ENCODE peak calls at places on chromosomes 11 and 22, in ten cellular contexts. U is colonic mucosa, H is heart right ventricle, K is body of pancreas, S is upper lobe of right lung, Y is psoas muscle, V is MM.1S, E is right cardiac atrium, L is fibroblast of lung, M is tibial nerve. O is an unnamed sample. For H3K4me1, the result is how much of the 10 kb centered on the place peaks cover.

GRCh38 chr11:64744544-64745218 is 739 bp upstream of the RASGRP2 start:
- DNase-seq in U (no peak), E (peak), V (no peak), H (no peak), L (no peak), K (no peak), S (no peak), M (no peak), Y (peak), O (no peak)

GRCh38 chr11:117933930-117934329 is 4.7 kb upstream of the TMPRSS13 start:
- DNase-seq in S (no peak), M (no peak), H (no peak), V (no peak), K (no peak), E (no peak), L (no peak), Y (no peak), U (no peak), O (no peak)

GRCh38 chr11:75668508-75669297 is at the start of gene MAP6:
- DNase-seq in U (peak), E (peak), V (peak), L (peak), Y (peak), S (no peak), H (peak), K (peak), M (no peak), O (no peak)

GRCh38 chr11:46114378-46114777 is 6.9 kb downstream of the PHF21A start:
- DNase-seq in S (no peak), Y (no peak), M (no peak), U (no peak), E (no peak), V (no peak), H (no peak), L (no peak), K (no peak), O (no peak)

GRCh38 chr11:61954106-61955030 is 4.2 kb downstream of the BEST1 start:
- DNase-seq in H (no peak), M (no peak), E (no peak), S (peak), U (no peak), V (no peak), Y (no peak), L (peak), K (no peak), O (no peak)

GRCh38 chr22:45263790-45264269 is 20.9 kb upstream of the UPK3A start:
- DNase-seq in U (peak), S (peak), V (peak), L (peak), H (peak), E (peak), K (peak), M (peak), Y (peak), O (peak)

GRCh38 chr11:130047141-130047540 is 22.6 kb upstream of the APLP2 start:
- DNase-seq in Y (no peak), K (no peak), M (no peak), H (no peak), E (no peak), S (no peak), U (no peak), L (no peak), V (no peak), O (no peak)

GRCh38 chr22:45868586-45869443 is 108.1 kb downstream of the WNT7B start:
- DNase-seq in L (no peak), H (no peak), M (no peak), S (no peak), V (no peak), Y (no peak), K (no peak), E (no peak), U (peak), O (no peak)

GRCh38 chr22:28963362-28963761 is 80.0 kb downstream of the ZNRF3 start:
- DNase-seq in Y (no peak), S (no peak), E (no peak), K (no peak), L (no peak), V (no peak), U (no peak), H (no peak), M (no peak), O (no peak)

GRCh38 chr11:103703954-103704353 is 332.5 kb upstream of the DDI1 start:
- DNase-seq in Y (no peak), S (no peak), M (no peak), V (no peak), L (no peak), U (no peak), E (no peak), K (no peak), H (no peak), O (no peak)

GRCh38 chr11:30585892-30586250 is 282 bp downstream of the MPPED2 start:
- DNase-seq in L (no peak), K (peak), H (peak), V (no peak), U (peak), E (peak), S (peak), M (no peak), Y (peak), O (no peak)

GRCh38 chr11:64327993-64328392 is 10.1 kb downstream of the PRDX5 start:
- DNase-seq in U (peak), K (no peak), V (no peak), Y (no peak), S (no peak), L (no peak), H (no peak), M (no peak), E (no peak), O (no peak)

GRCh38 chr11:131748146-131749050 is 378.0 kb downstream of the NTM start:
- DNase-seq in U (peak), Y (peak), E (peak), V (peak), S (peak), M (peak), H (peak), L (peak), K (peak), O (peak)

GRCh38 chr11:125201525-125202121 is 37.1 kb downstream of the PKNOX2 start:
- DNase-seq in L (no peak), M (no peak), H (no peak), S (peak), U (no peak), K (peak), V (no peak), Y (peak), E (no peak), O (peak)

GRCh38 chr11:47504910-47505309 is 48.0 kb downstream of the CELF1 start:
- DNase-seq in U (no peak), H (no peak), M (no peak), S (no peak), V (no peak), Y (no peak), E (no peak), K (no peak), L (no peak), O (no peak)
- H3K4me1 ChIP-seq in U (under half), H (half or more), M (under half), S (under half), V (under half), Y (half or more), E (under half), K (under half), L (under half), O (half or more)

DNA sequence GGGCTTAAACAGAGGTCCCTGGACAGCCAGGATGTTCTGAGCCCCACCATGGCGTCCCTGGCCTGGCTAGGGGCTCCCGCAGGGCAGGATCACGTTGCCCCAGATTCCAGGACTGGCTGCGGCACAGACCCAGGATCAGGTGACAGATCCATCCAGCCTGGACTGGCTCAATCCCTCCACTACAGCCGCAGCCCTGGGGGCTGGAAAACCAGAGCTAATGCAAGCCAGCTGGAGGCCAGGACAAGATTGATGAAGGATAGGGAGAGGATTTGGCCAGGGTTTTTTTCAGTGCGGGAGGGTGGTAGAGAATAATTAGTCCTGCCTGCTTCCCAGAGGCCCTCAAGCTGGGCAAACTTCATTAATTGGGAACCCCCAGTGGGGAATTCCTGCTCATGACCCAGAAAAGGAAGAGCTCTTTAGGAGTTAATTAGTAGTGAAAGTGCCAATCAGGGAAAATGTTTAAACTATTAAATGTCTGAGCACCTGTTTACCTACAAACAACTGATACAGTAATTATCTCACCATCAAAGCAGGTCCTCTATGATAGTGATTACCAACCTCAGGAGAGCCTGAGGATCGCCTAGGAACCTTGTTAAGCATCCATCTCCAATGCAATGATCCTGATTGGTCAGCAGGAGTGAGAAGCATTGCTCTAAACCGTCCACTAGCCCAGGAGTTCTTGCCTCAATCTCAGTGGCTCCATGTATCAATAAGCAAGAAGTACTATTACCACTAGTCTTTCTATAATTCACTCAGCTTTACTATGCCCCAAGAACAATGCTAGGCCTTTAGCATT is 33.0 kb upstream of the MYOD1 start:
- DNase-seq in V (no peak), K (no peak), L (no peak), U (no peak), M (no peak), H (no peak), S (no peak), E (no peak), Y (peak), O (no peak)
- H3K4me1 ChIP-seq in V (under half), K (under half), L (under half), U (under half), M (under half), H (under half), S (under half), E (under half), Y (half or more), O (under half)

DNA sequence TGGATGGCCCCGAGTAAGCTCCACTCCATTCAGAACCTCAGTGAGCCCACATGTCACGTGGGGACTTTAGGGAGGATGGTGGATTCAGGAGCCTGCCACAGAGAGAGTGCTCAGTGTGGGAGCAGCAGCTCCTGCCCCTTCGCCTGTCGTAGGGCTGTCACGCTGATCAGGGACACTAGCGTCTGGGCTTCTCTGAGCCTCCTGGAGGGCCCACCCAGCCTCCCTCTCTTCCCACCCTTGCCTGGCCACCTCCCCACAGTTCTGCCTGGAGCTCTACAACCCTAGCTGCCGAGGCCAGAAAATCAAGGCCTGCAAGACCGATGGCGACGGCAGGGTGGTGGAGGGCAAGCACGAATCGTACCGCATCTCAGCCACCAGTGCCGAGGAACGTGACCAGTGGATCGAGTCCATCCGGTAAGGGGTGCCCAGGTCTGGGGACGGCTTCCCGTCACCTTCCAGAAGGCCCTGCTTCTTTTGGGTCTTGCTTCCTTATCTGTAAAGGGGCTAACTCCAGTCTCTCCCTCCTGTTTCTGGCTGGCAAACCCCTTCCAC is 29.5 kb downstream of the CYTH4 start:
- DNase-seq in K (no peak), S (no peak), M (no peak), E (no peak), Y (no peak), L (no peak), H (no peak), U (no peak), V (no peak), O (no peak)
- H3K4me1 ChIP-seq in K (under half), S (under half), M (under half), E (under half), Y (under half), L (under half), H (under half), U (under half), V (under half), O (under half)

GRCh38 chr11:72766152-72766902 is 14.1 kb upstream of the ARAP1 start:
- DNase-seq in K (no peak), M (no peak), V (no peak), L (no peak), H (no peak), S (no peak), U (no peak), E (no peak), Y (no peak), O (no peak)

GRCh38 chr11:72762641-72763304 is 10.6 kb upstream of the ARAP1 start:
- DNase-seq in S (no peak), V (peak), U (no peak), H (no peak), E (no peak), L (no peak), K (no peak), Y (no peak), M (no peak), O (no peak)

GRCh38 chr11:72767203-72768062 is 15.2 kb upstream of the ARAP1 start:
- DNase-seq in M (no peak), H (no peak), S (no peak), K (no peak), Y (no peak), E (no peak), V (no peak), L (no peak), U (no peak), O (no peak)

GRCh38 chr11:72763823-72764222 is 11.6 kb upstream of the ARAP1 start:
- DNase-seq in H (no peak), E (no peak), K (no peak), S (no peak), L (no peak), Y (no peak), U (no peak), V (no peak), M (no peak), O (no peak)

GRCh38 chr11:72764503-72764902 is 12.3 kb upstream of the ARAP1 start:
- DNase-seq in H (no peak), Y (no peak), L (no peak), U (peak), K (peak), E (no peak), S (peak), V (no peak), M (no peak), O (no peak)
- H3K4me1 ChIP-seq in H (under half), Y (under half), L (under half), U (under half), K (under half), E (under half), S (under half), V (under half), M (under half), O (under half)

DNA sequence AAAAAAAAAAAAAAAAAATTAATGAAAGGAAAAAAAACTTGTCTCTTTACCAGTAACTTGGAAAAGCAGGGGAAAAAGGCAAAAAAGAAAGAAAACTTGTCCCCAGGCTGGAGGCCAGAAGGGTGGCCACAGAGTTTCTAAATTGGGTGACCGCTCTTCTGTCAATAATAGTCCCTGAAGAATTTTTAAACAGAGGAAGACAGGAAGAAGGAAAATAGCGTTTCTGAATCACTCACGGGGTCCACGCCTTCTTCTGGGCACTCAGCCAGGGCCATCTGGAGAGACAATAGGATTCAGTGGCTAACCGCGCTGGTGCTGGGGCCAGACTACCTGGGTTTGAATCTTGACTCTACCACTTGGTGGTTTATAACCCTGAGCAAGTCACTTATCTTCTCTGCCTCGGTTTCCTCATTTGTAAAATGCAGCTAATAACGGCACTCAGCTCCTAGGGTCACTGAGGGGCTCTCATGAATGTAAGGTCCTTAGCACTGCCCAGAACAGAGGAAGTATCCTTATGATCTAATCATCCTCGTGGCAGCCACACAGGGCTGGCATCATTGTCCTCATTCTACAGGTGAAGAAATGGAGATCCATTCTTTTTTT is 7.0 kb downstream of the C11orf86 start:
- DNase-seq in K (peak), E (peak), U (peak), L (peak), M (peak), S (peak), V (peak), Y (peak), H (peak), O (peak)
- H3K4me1 ChIP-seq in K (under half), E (under half), U (under half), L (under half), M (under half), S (under half), V (under half), Y (under half), H (under half), O (under half)